ENCODE peak calls at places on chromosomes 4 and X, in six cellular contexts. N is HT-29, U is adrenal gland, F is PC-3, D is AG09319, E is IMR-90. S is an unnamed sample.

GRCh38 chr4:152325831-152326230 is 210.1 kb downstream of the FBXW7 start:
- DNase-seq in N (no peak), U (no peak), F (peak), D (no peak), E (no peak), S (no peak)

GRCh38 chrX:31435592-31435991 is 363.8 kb upstream of the FTHL17 start:
- DNase-seq in N (no peak), U (no peak), F (no peak), D (no peak), E (peak), S (no peak)

GRCh38 chr4:5224340-5224739 is 173.1 kb downstream of the STK32B start:
- DNase-seq in N (no peak), U (no peak), F (no peak), D (no peak), E (peak), S (no peak)

GRCh38 chrX:138986866-138987265 is 275.3 kb upstream of the FGF13 start:
- DNase-seq in N (no peak), U (no peak), F (peak), D (no peak), E (no peak), S (no peak)

GRCh38 chr4:139769355-139769754 is 103.7 kb downstream of the MGST2 start:
- DNase-seq in N (no peak), U (no peak), F (no peak), D (no peak), E (no peak), S (no peak)

GRCh38 chrX:37958493-37959211 is 47.7 kb upstream of the SYTL5 start:
- DNase-seq in N (peak), U (peak), F (no peak), D (no peak), E (peak), S (no peak)

GRCh38 chrX:154805696-154806091 is 409 bp upstream of the MPP1 start:
- DNase-seq in N (peak), U (no peak), F (no peak), D (no peak), E (peak), S (no peak)

GRCh38 chr4:80204433-80204832 is 7.1 kb downstream of the PRDM8 start:
- DNase-seq in N (no peak), U (no peak), F (no peak), D (no peak), E (peak), S (no peak)

GRCh38 chr4:173252024-173252935 is 81.9 kb downstream of the HMGB2 start:
- DNase-seq in N (peak), U (peak), F (peak), D (peak), E (peak), S (peak)

GRCh38 chr4:173301518-173302201 is 32.5 kb downstream of the HMGB2 start:
- DNase-seq in N (peak), U (no peak), F (peak), D (no peak), E (peak), S (no peak)

GRCh38 chr4:4603592-4603991 is 61.7 kb upstream of the STX18 start:
- DNase-seq in N (no peak), U (no peak), F (no peak), D (no peak), E (no peak), S (no peak)